ENCODE peak calls at places on chromosome 10, in six cellular contexts. W, G, N, S, E and M are unnamed samples.

GRCh38 chr10:93835770-93836169 is 58.0 kb upstream of the SLC35G1 start:
- DNase-seq in W (no peak), G (no peak), N (no peak), S (no peak), E (no peak), M (no peak)

GRCh38 chr10:125514206-125515162 is 168.5 kb downstream of the TEX36 start:
- DNase-seq in W (no peak), G (no peak), N (no peak), S (no peak), E (no peak), M (no peak)

GRCh38 chr10:90674927-90675326 is 182.9 kb downstream of the HTR7 start:
- DNase-seq in W (no peak), G (peak), N (peak), S (no peak), E (no peak), M (no peak)

GRCh38 chr10:125263551-125263950 is 103.2 kb upstream of the CTBP2 start:
- DNase-seq in W (no peak), G (peak), N (peak), S (no peak), E (no peak), M (no peak)

GRCh38 chr10:55631071-55631654 is 729.9 kb downstream of the ZWINT start:
- DNase-seq in W (peak), G (peak), N (no peak), S (no peak), E (no peak), M (no peak)

GRCh38 chr10:133438711-133439273 is 14.4 kb upstream of the SPRN start:
- DNase-seq in W (no peak), G (peak), N (no peak), S (no peak), E (no peak), M (no peak)

GRCh38 chr10:42875388-42875755 is 92.8 kb downstream of the BMS1 start:
- DNase-seq in W (no peak), G (no peak), N (no peak), S (no peak), E (no peak), M (no peak)

GRCh38 chr10:78655941-78656340 is 412.8 kb upstream of the ZMIZ1 start:
- DNase-seq in W (no peak), G (no peak), N (no peak), S (no peak), E (no peak), M (no peak)